ENCODE peak calls at places on chromosomes 12 and 14, in four cellular contexts. B is uterus; N is stimulated activated CD4-positive, alpha-beta T cell treated with anti-CD3 and anti-CD28 coated beads, Interleukin-2, amount 100 ng/mL, for 48 hours; T is progenitor cell of endocrine pancreas. R is an unnamed sample.

GRCh38 chr12:130768120-130768519 is 52.0 kb upstream of the RIMBP2 start:
- DNase-seq in B (no peak), N (no peak), T (no peak), R (no peak)

GRCh38 chr14:79417961-79418360 is 793.3 kb downstream of the DIO2 start:
- DNase-seq in B (no peak), N (no peak), T (no peak), R (no peak)

GRCh38 chr14:105999361-106000028 is 473.1 kb downstream of the TMEM121 start:
- DNase-seq in B (no peak), N (peak), T (no peak), R (no peak)

GRCh38 chr12:12007001-12007712 is 63.6 kb upstream of the BCL2L14 start:
- DNase-seq in B (no peak), N (peak), T (no peak), R (no peak)

GRCh38 chr14:70714055-70714550 is 72.4 kb downstream of the TTC9 start:
- DNase-seq in B (no peak), N (peak), T (peak), R (no peak)

GRCh38 chr12:119659289-119659897 is 8.5 kb upstream of the PRKAB1 start:
- DNase-seq in B (no peak), N (peak), T (peak), R (no peak)

GRCh38 chr12:113498490-113498889 is 26.8 kb upstream of the LHX5 start:
- DNase-seq in B (no peak), N (no peak), T (no peak), R (no peak)

GRCh38 chr14:61524211-61524806 is 171.0 kb upstream of the HIF1A start:
- DNase-seq in B (no peak), N (no peak), T (no peak), R (no peak)

GRCh38 chr12:108572166-108572790 is 9.9 kb downstream of the ISCU start:
- DNase-seq in B (no peak), N (no peak), T (no peak), R (no peak)

GRCh38 chr14:104978774-104979691 is 859 bp upstream of the AHNAK2 start:
- DNase-seq in B (no peak), N (no peak), T (peak), R (no peak)

GRCh38 chr12:46401703-46402102 is 29.1 kb upstream of the SLC38A2 start:
- DNase-seq in B (peak), N (no peak), T (no peak), R (no peak)

GRCh38 chr14:56197150-56197549 is 78.9 kb downstream of the PELI2 start:
- DNase-seq in B (no peak), N (no peak), T (no peak), R (no peak)

GRCh38 chr12:15677207-15677606 is 112.0 kb downstream of the EPS8 start:
- DNase-seq in B (no peak), N (no peak), T (no peak), R (no peak)

GRCh38 chr12:28780096-28780495 is 369.0 kb upstream of the FAR2 start:
- DNase-seq in B (no peak), N (no peak), T (no peak), R (no peak)

GRCh38 chr12:110224379-110225304 is 56.4 kb upstream of the ATP2A2 start:
- DNase-seq in B (peak), N (no peak), T (no peak), R (no peak)

GRCh38 chr12:92121826-92122225 is 23.8 kb downstream of the BTG1 start:
- DNase-seq in B (no peak), N (no peak), T (no peak), R (no peak)

GRCh38 chr14:93891756-93892504 is 35.2 kb upstream of the FAM181A start:
- DNase-seq in B (no peak), N (no peak), T (no peak), R (no peak)

GRCh38 chr12:11779286-11779685 is 129.8 kb downstream of the ETV6 start:
- DNase-seq in B (no peak), N (no peak), T (no peak), R (no peak)

GRCh38 chr14:50318031-50318626 is 6.0 kb downstream of the DMAC2L start:
- DNase-seq in B (no peak), N (no peak), T (no peak), R (no peak)

GRCh38 chr14:67918838-67919237 is 99.3 kb downstream of the RAD51B start:
- DNase-seq in B (no peak), N (no peak), T (no peak), R (no peak)

GRCh38 chr12:9163392-9163791 is 44.8 kb downstream of the PZP start:
- DNase-seq in B (no peak), N (no peak), T (no peak), R (no peak)

GRCh38 chr14:102668291-102668873 is 75.9 kb downstream of the RCOR1 start:
- DNase-seq in B (no peak), N (no peak), T (no peak), R (no peak)

GRCh38 chr14:52545584-52546317 is 6.6 kb downstream of the TXNDC16 start:
- DNase-seq in B (no peak), N (no peak), T (no peak), R (no peak)

GRCh38 chr12:52178443-52178842 is 13.4 kb downstream of the KRT80 start:
- DNase-seq in B (no peak), N (no peak), T (no peak), R (no peak)

GRCh38 chr12:50325890-50326391 is 42.6 kb upstream of the LIMA1 start:
- DNase-seq in B (no peak), N (no peak), T (no peak), R (no peak)

GRCh38 chr12:33588082-33588712 is 148.6 kb upstream of the SYT10 start:
- DNase-seq in B (no peak), N (no peak), T (no peak), R (peak)

GRCh38 chr12:3204716-3205617 is 127.8 kb downstream of the TSPAN9 start:
- DNase-seq in B (no peak), N (no peak), T (no peak), R (no peak)

GRCh38 chr12:14185441-14186192 is 179.9 kb upstream of the ATF7IP start:
- DNase-seq in B (no peak), N (peak), T (peak), R (no peak)

GRCh38 chr12:12229556-12230092 is 37.2 kb downstream of the LRP6 start:
- DNase-seq in B (no peak), N (no peak), T (no peak), R (no peak)

GRCh38 chr12:57069522-57069921 is 9.1 kb downstream of the NEMP1 start:
- DNase-seq in B (peak), N (peak), T (no peak), R (no peak)

R was measured in iPS DF 19.7.